ENCODE peak calls at places on chromosomes 6 and 20, in ten cellular contexts. W is CD8-positive, alpha-beta T cell; Z is sigmoid colon; G is tibial artery; N is psoas muscle; S is fibroblast of the aortic adventitia; L is AG10803; B is foreskin fibroblast; O is OCI-LY7; M is uterus. D is an unnamed sample.

GRCh38 chr6:139572001-139572400 is 197.6 kb upstream of the CITED2 start:
- DNase-seq in N (no peak), G (no peak), S (no peak), O (no peak), L (no peak), M (no peak), W (no peak), B (no peak), Z (no peak), D (no peak)

GRCh38 chr6:43142101-43142500 is 29.0 kb upstream of the SRF start:
- DNase-seq in G (no peak), M (no peak), S (no peak), N (no peak), W (peak; percentile 49), O (peak; percentile 43), Z (no peak), L (no peak), B (no peak), D (no peak)

GRCh38 chr20:54212226-54212625 is 4.3 kb downstream of the PFDN4 start:
- DNase-seq in O (no peak), W (no peak), N (no peak), G (no peak), Z (no peak), M (no peak), S (peak; percentile 89), B (peak; percentile 68), L (peak; percentile 91), D (peak; percentile 81)

GRCh38 chr6:39927159-39927558 is 7.1 kb downstream of the MOCS1 start:
- DNase-seq in L (no peak), B (peak; percentile 59), N (no peak), S (no peak), Z (no peak), W (no peak), G (no peak), O (no peak), M (no peak), D (no peak)

GRCh38 chr20:31835977-31836852 is 9.2 kb downstream of the FOXS1 start:
- DNase-seq in B (peak; percentile 96), M (peak; percentile 79), Z (peak; percentile 83), G (peak; percentile 92), L (peak; percentile 91), N (peak; percentile 94), W (no peak), O (no peak), S (peak; percentile 89), D (peak; percentile 90)

GRCh38 chr20:48634641-48635040 is 193.2 kb downstream of the PREX1 start:
- DNase-seq in O (no peak), M (no peak), Z (no peak), B (no peak), N (peak; percentile 3), L (no peak), S (no peak), W (no peak), G (no peak), D (no peak)

GRCh38 chr6:21189721-21190120 is 403.8 kb upstream of the SOX4 start:
- DNase-seq in G (no peak), Z (no peak), S (no peak), W (no peak), M (no peak), B (no peak), N (no peak), L (no peak), O (no peak), D (no peak)

GRCh38 chr20:19964289-19965263 is 52.6 kb upstream of the NAA20 start:
- DNase-seq in Z (peak; percentile 94), S (peak; percentile 88), O (no peak), W (no peak), N (peak; percentile 81), M (peak; percentile 90), G (peak; percentile 89), B (peak; percentile 96), L (peak; percentile 94), D (peak; percentile 66)

GRCh38 chr6:151101811-151102694 is 137.7 kb upstream of the AKAP12 start:
- DNase-seq in L (no peak), N (no peak), G (no peak), W (no peak), S (no peak), O (no peak), Z (peak; percentile 10), B (no peak), M (no peak), D (no peak)

GRCh38 chr6:119449253-119450156 is 99.9 kb upstream of the MAN1A1 start:
- DNase-seq in Z (no peak), G (no peak), N (no peak), O (peak; percentile 53), M (no peak), B (no peak), L (no peak), S (no peak), W (no peak), D (no peak)

GRCh38 chr6:33985333-33985751 is 160.5 kb downstream of the GRM4 start:
- DNase-seq in Z (no peak), M (no peak), O (no peak), N (no peak), W (no peak), G (no peak), L (no peak), S (no peak), B (no peak), D (no peak)

GRCh38 chr6:114934079-114934478 is 591.3 kb upstream of the HS3ST5 start:
- DNase-seq in B (no peak), Z (no peak), G (no peak), M (no peak), S (no peak), N (no peak), O (no peak), W (no peak), L (no peak), D (no peak)

GRCh38 chr20:61537721-61538480 is 285.8 kb downstream of the CDH4 start:
- DNase-seq in O (no peak), W (no peak), G (no peak), N (no peak), S (no peak), L (no peak), M (no peak), Z (no peak), B (no peak), D (no peak)

GRCh38 chr6:93624408-93624807 is 205.0 kb upstream of the EPHA7 start:
- DNase-seq in Z (no peak), L (no peak), O (no peak), M (no peak), B (no peak), W (no peak), G (no peak), N (no peak), S (no peak), D (no peak)

GRCh38 chr6:13288969-13289391 is 39.4 kb downstream of the TBC1D7 start:
- DNase-seq in B (no peak), L (no peak), O (no peak), S (no peak), N (no peak), G (no peak), Z (no peak), W (no peak), M (no peak), D (no peak)

GRCh38 chr6:10522929-10523573 is 1.9 kb downstream of the GCNT2 start:
- DNase-seq in B (no peak), M (no peak), S (no peak), Z (no peak), G (no peak), L (no peak), N (no peak), W (no peak), O (no peak), D (no peak)
- TF ChIP-seq CTCF in B (no peak), M (no peak), S (no peak), Z (no peak), G (no peak), L (no peak), N (no peak), W (no peak), O (no peak), D (no peak)

GRCh38 chr6:143286280-143286795 is 164.2 kb downstream of the ADAT2 start:
- DNase-seq in B (peak; percentile 53), N (no peak), M (no peak), W (no peak), Z (no peak), G (no peak), O (no peak), L (peak; percentile 64), S (peak; percentile 80), D (peak; percentile 73)

GRCh38 chr6:143279385-143279784 is 171.1 kb downstream of the ADAT2 start:
- DNase-seq in W (no peak), L (no peak), M (no peak), Z (no peak), G (no peak), O (peak; percentile 3), B (peak; percentile 34), N (no peak), S (peak; percentile 12), D (no peak)

GRCh38 chr6:143288923-143289322 is 161.6 kb downstream of the ADAT2 start:
- DNase-seq in N (no peak), M (no peak), Z (no peak), W (no peak), G (no peak), B (no peak), L (no peak), O (no peak), S (no peak), D (no peak)

DNA sequence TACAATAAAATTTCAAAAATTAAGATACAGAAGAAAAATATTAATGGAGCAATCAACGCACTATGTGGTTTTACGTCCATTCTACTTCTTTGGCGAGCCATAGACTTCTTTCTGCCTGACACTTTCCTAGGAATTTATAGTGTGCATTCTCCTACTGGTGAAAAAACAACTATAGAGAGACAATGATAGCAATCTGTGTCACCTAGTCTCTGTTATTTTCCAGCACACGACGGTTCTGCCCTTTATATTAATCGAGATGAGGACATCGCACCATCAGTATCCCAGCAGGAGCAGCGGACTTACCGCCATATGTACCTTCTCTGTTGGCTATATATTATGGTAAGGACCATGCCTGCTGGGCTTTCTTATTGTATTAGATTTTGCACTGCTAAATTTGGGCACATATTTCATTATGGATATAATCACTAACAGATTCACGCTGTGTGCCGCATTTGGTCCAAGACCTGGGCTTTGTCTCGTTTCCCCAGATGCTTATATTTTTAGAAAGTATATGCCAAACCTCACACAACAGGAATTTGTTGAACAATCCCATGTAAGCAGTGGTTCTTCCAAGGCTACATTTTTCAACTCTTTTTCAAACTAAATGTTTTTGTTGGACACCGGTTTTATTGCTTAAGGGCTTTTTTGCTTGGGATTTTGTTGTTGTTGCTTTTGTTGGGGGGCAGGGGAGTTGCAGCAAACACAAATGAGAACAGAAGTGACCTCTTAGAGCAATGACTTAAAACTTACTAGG is 166.4 kb downstream of the ADAT2 start:
- DNase-seq in G (no peak), M (no peak), O (no peak), S (peak; percentile 89), N (no peak), Z (no peak), B (peak; percentile 63), W (no peak), L (peak; percentile 94), D (peak; percentile 72)
- H3K4me3 ChIP-seq in G (no peak overlapping the region), M (no peak overlapping the region), O (no peak overlapping the region), S (no peak overlapping the region), N (no peak overlapping the region), Z (no peak overlapping the region), B (no peak overlapping the region), W (no peak overlapping the region), L (no peak overlapping the region), D (no peak overlapping the region)

GRCh38 chr6:161922631-161923119 is 648.8 kb upstream of the AGPAT4 start:
- DNase-seq in L (peak; percentile 16), B (peak; percentile 89), O (peak; percentile 26), W (no peak), Z (no peak), M (no peak), S (no peak), N (peak; percentile 62), G (no peak), D (no peak)
- TF ChIP-seq CTCF in L (peak; percentile 36), B (no peak), O (peak; percentile 65), W (no peak), Z (no peak), M (no peak), S (no peak), N (peak; percentile 44), G (no peak), D (peak; percentile 48)

GRCh38 chr20:44796311-44796710 is 14.0 kb downstream of the RIMS4 start:
- DNase-seq in M (no peak), O (no peak), N (no peak), Z (no peak), G (no peak), B (no peak), L (no peak), W (no peak), S (no peak), D (no peak)
- H3K4me3 ChIP-seq in M (no peak overlapping the region), O (no peak overlapping the region), N (no peak overlapping the region), Z (no peak overlapping the region), G (no peak overlapping the region), B (no peak overlapping the region), L (no peak overlapping the region), W (no peak overlapping the region), S (no peak overlapping the region), D (no peak overlapping the region)

D was measured in astrocyte of the cerebellum.